ENCODE peak calls at places on chromosomes 13 and 19, in nine cellular contexts. One of them, this sample, is unnamed.

GRCh38 chr13:25300861-25301346 is 521 bp upstream of the NUP58 start:
- DNase-seq in ovary: peak
- DNase-seq in AG09309: no peak
- DNase-seq in GM20000: no peak
- DNase-seq in colonic mucosa: peak
- DNase-seq in cardiac muscle cell: peak
- DNase-seq in RWPE1: no peak
- DNase-seq in nephron progenitor cell: no peak
- DNase-seq in endothelial cell: peak
- DNase-seq in this sample: no peak

GRCh38 chr13:102710261-102710679 is 15.4 kb upstream of the METTL21C start:
- DNase-seq in ovary: no peak
- DNase-seq in AG09309: peak
- DNase-seq in GM20000: no peak
- DNase-seq in colonic mucosa: no peak
- DNase-seq in cardiac muscle cell: no peak
- DNase-seq in RWPE1: no peak
- DNase-seq in nephron progenitor cell: no peak
- DNase-seq in endothelial cell: no peak
- DNase-seq in this sample: no peak

GRCh38 chr19:39823693-39824092 is 10.3 kb downstream of the DYRK1B start:
- DNase-seq in ovary: no peak
- DNase-seq in AG09309: no peak
- DNase-seq in GM20000: no peak
- DNase-seq in colonic mucosa: no peak
- DNase-seq in cardiac muscle cell: no peak
- DNase-seq in RWPE1: no peak
- DNase-seq in nephron progenitor cell: no peak
- DNase-seq in endothelial cell: no peak
- DNase-seq in this sample: no peak

GRCh38 chr13:29594310-29594709 is 1.2 kb downstream of the SLC7A1 start:
- DNase-seq in ovary: peak
- DNase-seq in AG09309: peak
- DNase-seq in GM20000: peak
- DNase-seq in colonic mucosa: peak
- DNase-seq in cardiac muscle cell: peak
- DNase-seq in RWPE1: peak
- DNase-seq in nephron progenitor cell: peak
- DNase-seq in endothelial cell: peak
- DNase-seq in this sample: no peak

GRCh38 chr19:23470873-23471555 is 75.7 kb upstream of the ZNF91 start:
- DNase-seq in ovary: no peak
- DNase-seq in AG09309: no peak
- DNase-seq in GM20000: no peak
- DNase-seq in colonic mucosa: peak
- DNase-seq in cardiac muscle cell: no peak
- DNase-seq in RWPE1: no peak
- DNase-seq in nephron progenitor cell: no peak
- DNase-seq in endothelial cell: no peak
- DNase-seq in this sample: no peak

GRCh38 chr13:31200636-31200970 is 828 bp downstream of the B3GLCT start:
- DNase-seq in ovary: peak
- DNase-seq in AG09309: no peak
- DNase-seq in GM20000: no peak
- DNase-seq in colonic mucosa: peak
- DNase-seq in cardiac muscle cell: no peak
- DNase-seq in RWPE1: peak
- DNase-seq in nephron progenitor cell: peak
- DNase-seq in endothelial cell: peak
- DNase-seq in this sample: peak

GRCh38 chr19:6697291-6697690 is 23.2 kb downstream of the C3 start:
- DNase-seq in ovary: no peak
- DNase-seq in AG09309: no peak
- DNase-seq in GM20000: no peak
- DNase-seq in colonic mucosa: no peak
- DNase-seq in cardiac muscle cell: no peak
- DNase-seq in RWPE1: no peak
- DNase-seq in nephron progenitor cell: no peak
- DNase-seq in endothelial cell: no peak
- DNase-seq in this sample: no peak

GRCh38 chr13:27789495-27790303 is 2.6 kb upstream of the GSX1 start:
- DNase-seq in ovary: no peak
- DNase-seq in AG09309: no peak
- DNase-seq in GM20000: peak
- DNase-seq in colonic mucosa: no peak
- DNase-seq in cardiac muscle cell: no peak
- DNase-seq in RWPE1: no peak
- DNase-seq in nephron progenitor cell: peak
- DNase-seq in endothelial cell: no peak
- DNase-seq in this sample: no peak

GRCh38 chr19:38851622-38852230 is 1.9 kb upstream of the HNRNPL start:
- DNase-seq in ovary: peak
- DNase-seq in AG09309: peak
- DNase-seq in GM20000: peak
- DNase-seq in colonic mucosa: peak
- DNase-seq in cardiac muscle cell: peak
- DNase-seq in RWPE1: peak
- DNase-seq in nephron progenitor cell: peak
- DNase-seq in endothelial cell: peak
- DNase-seq in this sample: peak

GRCh38 chr19:49713236-49713845 is 22.4 kb downstream of the CPT1C start:
- DNase-seq in ovary: no peak
- DNase-seq in AG09309: no peak
- DNase-seq in GM20000: no peak
- DNase-seq in colonic mucosa: no peak
- DNase-seq in cardiac muscle cell: no peak
- DNase-seq in RWPE1: peak
- DNase-seq in nephron progenitor cell: no peak
- DNase-seq in endothelial cell: no peak
- DNase-seq in this sample: no peak

DNA sequence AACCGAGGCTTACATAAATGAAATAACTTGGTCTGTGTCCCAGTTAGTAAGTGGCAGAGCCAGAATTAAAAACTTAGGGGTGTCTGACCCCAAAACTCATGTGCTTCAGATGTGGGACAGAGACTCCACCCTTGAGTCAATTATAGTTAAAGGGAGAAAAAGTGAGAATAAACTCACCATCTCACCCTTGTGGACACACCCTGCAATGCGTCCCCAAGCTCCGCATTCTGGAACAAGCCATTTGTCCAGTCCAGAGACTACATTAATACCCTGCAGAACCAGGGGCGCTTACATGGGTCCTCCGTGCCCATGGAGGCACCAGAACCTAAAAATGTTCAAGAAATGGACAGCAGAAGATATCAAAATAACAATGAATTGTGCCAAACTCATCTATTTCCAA is 207.0 kb upstream of the ZNF507 start:
- DNase-seq in ovary: no peak
- DNase-seq in AG09309: no peak
- DNase-seq in GM20000: no peak
- DNase-seq in colonic mucosa: no peak
- DNase-seq in cardiac muscle cell: no peak
- DNase-seq in RWPE1: no peak
- DNase-seq in nephron progenitor cell: no peak
- DNase-seq in endothelial cell: no peak
- DNase-seq in this sample: no peak
- TF ChIP-seq CTCF in ovary: no peak
- TF ChIP-seq CTCF in AG09309: no peak
- TF ChIP-seq CTCF in GM20000: no peak
- TF ChIP-seq CTCF in colonic mucosa: no peak
- TF ChIP-seq CTCF in cardiac muscle cell: no peak
- TF ChIP-seq CTCF in RWPE1: no peak
- TF ChIP-seq CTCF in nephron progenitor cell: peak
- TF ChIP-seq CTCF in endothelial cell: peak
- TF ChIP-seq CTCF in this sample: peak

GRCh38 chr19:13037161-13037560 is 41.9 kb downstream of the NFIX start:
- DNase-seq in ovary: no peak
- DNase-seq in AG09309: no peak
- DNase-seq in GM20000: no peak
- DNase-seq in colonic mucosa: no peak
- DNase-seq in cardiac muscle cell: peak
- DNase-seq in RWPE1: peak
- DNase-seq in nephron progenitor cell: no peak
- DNase-seq in endothelial cell: no peak
- DNase-seq in this sample: no peak

GRCh38 chr19:13039211-13039789 is 44.0 kb downstream of the NFIX start:
- DNase-seq in ovary: no peak
- DNase-seq in AG09309: no peak
- DNase-seq in GM20000: no peak
- DNase-seq in colonic mucosa: no peak
- DNase-seq in cardiac muscle cell: no peak
- DNase-seq in RWPE1: no peak
- DNase-seq in nephron progenitor cell: no peak
- DNase-seq in endothelial cell: no peak
- DNase-seq in this sample: no peak

GRCh38 chr19:13037718-13038117 is 42.4 kb downstream of the NFIX start:
- DNase-seq in ovary: no peak
- DNase-seq in AG09309: no peak
- DNase-seq in GM20000: no peak
- DNase-seq in colonic mucosa: no peak
- DNase-seq in cardiac muscle cell: no peak
- DNase-seq in RWPE1: no peak
- DNase-seq in nephron progenitor cell: no peak
- DNase-seq in endothelial cell: no peak
- DNase-seq in this sample: no peak

GRCh38 chr19:13040232-13040915 is 45.1 kb downstream of the NFIX start:
- DNase-seq in ovary: no peak
- DNase-seq in AG09309: no peak
- DNase-seq in GM20000: no peak
- DNase-seq in colonic mucosa: no peak
- DNase-seq in cardiac muscle cell: no peak
- DNase-seq in RWPE1: no peak
- DNase-seq in nephron progenitor cell: no peak
- DNase-seq in endothelial cell: no peak
- DNase-seq in this sample: no peak

DNA sequence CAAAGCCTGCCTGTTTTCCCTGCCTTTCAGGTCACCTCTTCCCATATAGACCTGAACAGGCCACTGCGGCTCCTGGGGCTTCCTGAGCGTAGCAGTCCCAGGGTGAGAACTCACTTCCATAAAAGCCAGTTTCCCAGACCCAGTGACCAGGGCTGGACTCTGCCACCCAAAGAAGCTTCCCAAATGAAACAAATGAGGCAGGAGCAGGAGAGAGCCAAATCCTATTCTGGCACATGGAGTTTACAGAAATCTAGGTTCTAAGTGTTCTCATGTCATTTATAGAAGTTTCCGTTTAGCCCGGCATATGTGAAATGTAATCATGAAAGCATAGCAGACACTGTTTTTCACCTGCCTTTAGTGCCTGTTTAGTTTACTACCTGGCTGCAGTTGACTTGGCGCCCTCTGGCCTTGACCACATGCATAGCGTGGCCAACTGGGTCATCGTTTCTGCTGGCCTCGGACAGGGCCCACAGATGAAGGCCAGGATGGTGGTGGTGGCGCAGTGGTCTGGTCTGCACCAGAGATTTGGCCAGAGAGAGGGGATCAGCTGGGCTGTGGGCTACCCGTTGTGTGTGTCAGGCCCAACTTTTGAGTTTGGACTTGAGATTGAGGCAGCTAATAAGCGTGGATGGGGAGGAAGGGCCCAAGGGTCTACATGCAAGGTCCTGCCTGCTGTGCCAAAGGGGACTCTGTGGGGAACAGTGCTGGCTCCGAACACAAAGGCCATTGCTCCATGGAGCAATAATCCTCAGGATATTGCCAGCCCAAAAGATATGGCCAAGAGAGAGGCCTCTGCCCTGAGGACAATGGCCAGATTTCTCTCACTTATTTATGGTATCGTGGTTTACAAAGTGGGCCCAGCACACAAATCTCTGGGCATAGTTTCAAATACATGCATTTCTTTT is 43.3 kb downstream of the NFIX start:
- DNase-seq in ovary: no peak
- DNase-seq in AG09309: no peak
- DNase-seq in GM20000: no peak
- DNase-seq in colonic mucosa: no peak
- DNase-seq in cardiac muscle cell: no peak
- DNase-seq in RWPE1: no peak
- DNase-seq in nephron progenitor cell: no peak
- DNase-seq in endothelial cell: no peak
- DNase-seq in this sample: no peak
- TF ChIP-seq CTCF in ovary: no peak
- TF ChIP-seq CTCF in AG09309: no peak
- TF ChIP-seq CTCF in GM20000: no peak
- TF ChIP-seq CTCF in colonic mucosa: no peak
- TF ChIP-seq CTCF in cardiac muscle cell: no peak
- TF ChIP-seq CTCF in RWPE1: no peak
- TF ChIP-seq CTCF in nephron progenitor cell: no peak
- TF ChIP-seq CTCF in endothelial cell: no peak
- TF ChIP-seq CTCF in this sample: no peak

GRCh38 chr13:44051405-44051804 is 171.7 kb downstream of the LACC1 start:
- DNase-seq in ovary: no peak
- DNase-seq in AG09309: no peak
- DNase-seq in GM20000: no peak
- DNase-seq in colonic mucosa: no peak
- DNase-seq in cardiac muscle cell: no peak
- DNase-seq in RWPE1: no peak
- DNase-seq in nephron progenitor cell: no peak
- DNase-seq in endothelial cell: no peak
- DNase-seq in this sample: no peak

GRCh38 chr13:44046428-44046827 is 166.7 kb downstream of the LACC1 start:
- DNase-seq in ovary: no peak
- DNase-seq in AG09309: no peak
- DNase-seq in GM20000: no peak
- DNase-seq in colonic mucosa: no peak
- DNase-seq in cardiac muscle cell: no peak
- DNase-seq in RWPE1: no peak
- DNase-seq in nephron progenitor cell: no peak
- DNase-seq in endothelial cell: no peak
- DNase-seq in this sample: no peak

GRCh38 chr13:44050450-44051063 is 170.9 kb downstream of the LACC1 start:
- DNase-seq in ovary: no peak
- DNase-seq in AG09309: no peak
- DNase-seq in GM20000: peak
- DNase-seq in colonic mucosa: no peak
- DNase-seq in cardiac muscle cell: peak
- DNase-seq in RWPE1: peak
- DNase-seq in nephron progenitor cell: no peak
- DNase-seq in endothelial cell: no peak
- DNase-seq in this sample: no peak

GRCh38 chr13:44049546-44049945 is 169.8 kb downstream of the LACC1 start:
- DNase-seq in ovary: no peak
- DNase-seq in AG09309: no peak
- DNase-seq in GM20000: no peak
- DNase-seq in colonic mucosa: no peak
- DNase-seq in cardiac muscle cell: no peak
- DNase-seq in RWPE1: no peak
- DNase-seq in nephron progenitor cell: no peak
- DNase-seq in endothelial cell: no peak
- DNase-seq in this sample: no peak

GRCh38 chr13:44048326-44048725 is 168.6 kb downstream of the LACC1 start:
- DNase-seq in ovary: no peak
- DNase-seq in AG09309: no peak
- DNase-seq in GM20000: no peak
- DNase-seq in colonic mucosa: no peak
- DNase-seq in cardiac muscle cell: peak
- DNase-seq in RWPE1: no peak
- DNase-seq in nephron progenitor cell: no peak
- DNase-seq in endothelial cell: no peak
- DNase-seq in this sample: no peak
- TF ChIP-seq CTCF in ovary: no peak
- TF ChIP-seq CTCF in AG09309: peak
- TF ChIP-seq CTCF in GM20000: no peak
- TF ChIP-seq CTCF in colonic mucosa: no peak
- TF ChIP-seq CTCF in cardiac muscle cell: peak
- TF ChIP-seq CTCF in RWPE1: no peak
- TF ChIP-seq CTCF in nephron progenitor cell: no peak
- TF ChIP-seq CTCF in endothelial cell: no peak
- TF ChIP-seq CTCF in this sample: no peak

GRCh38 chr13:111153279-111153976 is 38.3 kb downstream of the ARHGEF7 start:
- DNase-seq in ovary: peak
- DNase-seq in AG09309: peak
- DNase-seq in GM20000: peak
- DNase-seq in colonic mucosa: peak
- DNase-seq in cardiac muscle cell: peak
- DNase-seq in RWPE1: peak
- DNase-seq in nephron progenitor cell: peak
- DNase-seq in endothelial cell: peak
- DNase-seq in this sample: peak
- TF ChIP-seq CTCF in ovary: no peak
- TF ChIP-seq CTCF in AG09309: peak
- TF ChIP-seq CTCF in GM20000: no peak
- TF ChIP-seq CTCF in colonic mucosa: no peak
- TF ChIP-seq CTCF in cardiac muscle cell: peak
- TF ChIP-seq CTCF in RWPE1: peak
- TF ChIP-seq CTCF in nephron progenitor cell: no peak
- TF ChIP-seq CTCF in endothelial cell: no peak
- TF ChIP-seq CTCF in this sample: peak

This sample was measured in progenitor cell of endocrine pancreas.